ENCODE peak calls at places on chromosomes 1 and 21, in six cellular contexts. X is AG09309, T is OCI-LY7, J is endothelial cell, B is RWPE1, Y is AG10803. R is an unnamed sample.

GRCh38 chr1:10085076-10085475 is 52.3 kb downstream of the UBE4B start:
- DNase-seq in X (no peak), T (no peak), J (no peak), B (no peak), Y (no peak), R (no peak)

GRCh38 chr21:34688715-34689114 is 19.9 kb downstream of the CLIC6 start:
- DNase-seq in X (no peak), T (no peak), J (no peak), B (no peak), Y (no peak), R (no peak)

GRCh38 chr1:228993106-228993505 is 257.8 kb downstream of the RHOU start:
- DNase-seq in X (no peak), T (no peak), J (no peak), B (no peak), Y (no peak), R (no peak)

GRCh38 chr21:31222142-31222541 is 121.9 kb downstream of the TIAM1 start:
- DNase-seq in X (no peak), T (no peak), J (no peak), B (no peak), Y (peak), R (peak)

GRCh38 chr1:201584510-201584991 is 45.6 kb downstream of the NAV1 start:
- DNase-seq in X (no peak), T (no peak), J (no peak), B (no peak), Y (peak), R (peak)

GRCh38 chr1:91603409-91603808 is 102.8 kb downstream of the CDC7 start:
- DNase-seq in X (no peak), T (no peak), J (no peak), B (no peak), Y (no peak), R (no peak)

GRCh38 chr1:119372493-119373086 is 4.0 kb downstream of the HAO2 start:
- DNase-seq in X (no peak), T (peak), J (peak), B (peak), Y (peak), R (peak)

GRCh38 chr1:192170196-192170984 is 12.1 kb downstream of the RGS18 start:
- DNase-seq in X (no peak), T (no peak), J (no peak), B (no peak), Y (no peak), R (no peak)

GRCh38 chr21:36437745-36438128 is 42.2 kb downstream of the CLDN14 start:
- DNase-seq in X (peak), T (no peak), J (no peak), B (no peak), Y (peak), R (peak)

GRCh38 chr1:162177126-162177525 is 107.6 kb downstream of the NOS1AP start:
- DNase-seq in X (no peak), T (no peak), J (no peak), B (no peak), Y (no peak), R (no peak)

GRCh38 chr1:23354260-23354659 is 10.2 kb upstream of the HNRNPR start:
- DNase-seq in X (no peak), T (peak), J (no peak), B (no peak), Y (no peak), R (no peak)

GRCh38 chr1:22104865-22105437 is 37.9 kb downstream of the WNT4 start:
- DNase-seq in X (no peak), T (no peak), J (no peak), B (no peak), Y (no peak), R (no peak)

GRCh38 chr1:89908993-89909436 is 85.9 kb upstream of the ZNF326 start:
- DNase-seq in X (peak), T (no peak), J (no peak), B (peak), Y (peak), R (peak)

GRCh38 chr1:7922301-7922700 is 18.3 kb downstream of the TNFRSF9 start:
- DNase-seq in X (peak), T (no peak), J (no peak), B (no peak), Y (peak), R (peak)

GRCh38 chr1:23673086-23673813 is 18.4 kb upstream of the RPL11 start:
- DNase-seq in X (no peak), T (no peak), J (peak), B (peak), Y (peak), R (peak)

GRCh38 chr1:162035241-162035640 is 11.6 kb upstream of the OLFML2B start:
- DNase-seq in X (no peak), T (no peak), J (no peak), B (peak), Y (no peak), R (peak)

GRCh38 chr1:8903410-8903809 is 24.9 kb upstream of the ENO1 start:
- DNase-seq in X (no peak), T (no peak), J (no peak), B (no peak), Y (peak), R (peak)

GRCh38 chr21:42534901-42535378 is 21.3 kb downstream of the SLC37A1 start:
- DNase-seq in X (no peak), T (peak), J (no peak), B (no peak), Y (no peak), R (no peak)

GRCh38 chr1:183230403-183230802 is 44.3 kb downstream of the LAMC2 start:
- DNase-seq in X (no peak), T (no peak), J (no peak), B (peak), Y (peak), R (no peak)

GRCh38 chr1:206560021-206560716 is 52.1 kb downstream of the EIF2D start:
- DNase-seq in X (no peak), T (no peak), J (no peak), B (no peak), Y (no peak), R (no peak)

GRCh38 chr1:245225709-245226464 is 71.1 kb downstream of the KIF26B start:
- DNase-seq in X (no peak), T (no peak), J (no peak), B (no peak), Y (no peak), R (no peak)

GRCh38 chr1:228403231-228403631 is 3.4 kb downstream of the TRIM11 start:
- DNase-seq in X (no peak), T (no peak), J (no peak), B (no peak), Y (no peak), R (no peak)

GRCh38 chr21:37986000-37986399 is 69.7 kb upstream of the KCNJ6 start:
- DNase-seq in X (no peak), T (no peak), J (no peak), B (no peak), Y (no peak), R (no peak)

GRCh38 chr1:174408142-174408541 is 39.6 kb upstream of the GPR52 start:
- DNase-seq in X (peak), T (no peak), J (no peak), B (no peak), Y (peak), R (no peak)

GRCh38 chr21:32562426-32562825 is 22.9 kb downstream of the TCP10L start:
- DNase-seq in X (peak), T (no peak), J (peak), B (no peak), Y (peak), R (peak)
- TF ChIP-seq CTCF in X (peak), T (no peak), J (no peak), B (peak), Y (peak), R (peak)

DNA sequence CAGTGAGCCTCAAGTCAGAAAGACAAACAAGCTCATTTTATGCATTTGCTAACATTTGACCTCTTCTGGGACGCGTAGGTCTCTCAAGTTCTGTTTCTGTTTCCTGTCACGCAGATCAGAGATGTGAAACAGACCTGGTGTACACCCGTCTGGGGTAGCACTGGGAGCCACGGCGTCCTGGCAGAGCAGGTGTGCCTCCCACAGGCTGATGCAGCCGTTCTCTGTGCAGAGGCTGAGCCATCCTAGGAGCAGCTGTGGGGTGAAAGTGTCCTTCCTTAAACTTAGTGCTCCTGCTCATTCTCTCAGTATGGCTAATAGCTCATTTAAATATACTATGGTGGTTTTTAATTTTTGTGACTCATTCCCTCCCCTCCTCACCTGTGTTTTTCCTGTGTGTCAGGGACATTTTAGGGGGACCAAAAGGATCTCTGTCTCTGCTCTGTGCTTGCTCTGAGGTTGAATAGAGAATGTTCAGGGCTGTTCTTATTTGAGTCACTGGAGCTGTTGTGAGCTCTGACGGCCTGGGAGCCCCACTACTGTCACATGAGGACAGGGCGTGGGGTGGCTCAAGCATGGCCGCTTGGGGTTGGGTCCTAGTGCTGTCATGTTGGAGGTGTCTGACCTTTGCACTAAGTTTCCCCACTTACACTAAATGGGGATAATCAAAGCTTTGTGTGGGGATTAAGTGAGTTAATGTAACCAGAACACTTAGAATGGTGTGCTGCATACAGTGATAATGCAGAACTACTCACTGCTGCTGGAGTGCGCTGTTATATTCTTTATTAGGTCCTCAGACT is 43.0 kb downstream of the GALNT2 start:
- DNase-seq in X (no peak), T (peak), J (no peak), B (no peak), Y (no peak), R (no peak)
- TF ChIP-seq CTCF in X (no peak), T (peak), J (no peak), B (no peak), Y (no peak), R (no peak)

GRCh38 chr1:63777286-63777685 is 3.5 kb downstream of the ROR1 start:
- DNase-seq in X (no peak), T (no peak), J (no peak), B (no peak), Y (no peak), R (no peak)
- TF ChIP-seq CTCF in X (peak), T (peak), J (no peak), B (no peak), Y (no peak), R (peak)

DNA sequence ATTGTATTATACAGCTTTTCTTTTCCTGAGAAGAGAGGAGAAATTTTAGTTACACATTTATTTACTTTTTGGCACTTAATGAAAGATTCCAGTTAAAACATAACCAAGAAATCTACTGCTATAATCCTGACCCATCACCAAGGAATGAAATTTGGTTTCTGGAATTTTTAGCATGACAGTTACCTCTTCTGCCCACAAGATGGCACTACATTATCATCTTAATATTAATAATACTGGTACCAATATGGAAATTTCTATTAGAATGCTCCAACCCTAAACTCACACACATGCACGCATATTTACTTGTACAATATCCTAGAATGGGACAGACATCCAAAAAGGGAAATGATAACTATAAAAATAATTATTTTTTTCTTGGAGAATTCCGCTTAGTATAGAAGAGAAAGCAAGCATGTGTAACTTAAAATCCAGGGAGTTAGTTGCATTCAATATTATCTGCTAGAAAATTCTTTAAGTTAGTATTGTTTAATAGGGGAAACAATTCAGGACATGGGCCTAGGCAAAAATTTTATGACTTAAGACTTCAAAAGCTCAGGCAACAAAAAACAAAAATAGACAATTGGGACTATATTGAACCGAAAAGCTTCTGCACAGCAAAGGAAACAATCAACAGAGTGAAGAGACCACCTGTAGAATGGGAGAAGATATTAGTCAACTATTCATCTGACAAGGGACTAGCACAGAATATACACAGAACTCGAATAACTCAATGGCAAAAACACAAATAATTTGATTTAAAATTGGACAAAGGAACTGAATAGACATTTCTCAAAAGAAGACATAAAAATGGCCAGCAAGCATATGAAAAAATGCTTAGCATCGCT is 37.4 kb downstream of the MAP3K21 start:
- DNase-seq in X (no peak), T (peak), J (no peak), B (peak), Y (peak), R (peak)
- TF ChIP-seq CTCF in X (peak), T (peak), J (peak), B (peak), Y (peak), R (peak)

DNA sequence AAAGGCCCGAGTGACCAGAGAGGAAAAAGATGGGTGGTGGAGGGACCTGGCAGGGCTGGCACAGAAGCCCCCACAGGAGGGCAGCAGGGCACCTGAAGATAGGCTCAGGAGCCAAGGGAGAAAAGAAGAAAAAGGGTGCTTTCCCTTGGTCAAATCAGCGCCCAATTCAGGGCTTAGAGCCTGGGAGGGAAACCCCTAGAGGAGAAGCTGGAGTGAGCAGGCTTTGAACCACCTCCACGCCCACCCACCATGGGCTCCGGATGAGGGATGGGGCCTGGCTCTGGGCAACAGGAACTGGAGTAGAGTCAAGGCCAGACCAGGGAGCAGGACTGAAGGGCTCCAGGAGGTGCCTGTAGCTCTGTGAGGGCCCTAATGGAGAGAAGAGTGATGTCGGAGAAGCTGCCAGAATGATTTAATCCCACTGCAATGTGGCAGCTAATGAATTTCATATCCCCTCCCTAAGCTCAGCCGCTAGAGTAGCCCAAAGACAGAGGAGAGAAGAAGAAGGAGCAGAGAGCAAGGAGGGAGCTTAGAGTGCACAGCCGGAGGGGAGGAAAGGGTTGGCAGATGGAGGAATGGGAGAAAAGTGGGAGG is 12.0 kb upstream of the PRELP start:
- DNase-seq in X (no peak), T (peak), J (no peak), B (no peak), Y (peak), R (peak)
- TF ChIP-seq CTCF in X (peak), T (peak), J (no peak), B (no peak), Y (peak), R (peak)

GRCh38 chr1:15948600-15949452 is 27.1 kb downstream of the ZBTB17 start:
- DNase-seq in X (peak), T (no peak), J (no peak), B (peak), Y (peak), R (peak)
- TF ChIP-seq CTCF in X (no peak), T (no peak), J (no peak), B (no peak), Y (peak), R (no peak)

DNA sequence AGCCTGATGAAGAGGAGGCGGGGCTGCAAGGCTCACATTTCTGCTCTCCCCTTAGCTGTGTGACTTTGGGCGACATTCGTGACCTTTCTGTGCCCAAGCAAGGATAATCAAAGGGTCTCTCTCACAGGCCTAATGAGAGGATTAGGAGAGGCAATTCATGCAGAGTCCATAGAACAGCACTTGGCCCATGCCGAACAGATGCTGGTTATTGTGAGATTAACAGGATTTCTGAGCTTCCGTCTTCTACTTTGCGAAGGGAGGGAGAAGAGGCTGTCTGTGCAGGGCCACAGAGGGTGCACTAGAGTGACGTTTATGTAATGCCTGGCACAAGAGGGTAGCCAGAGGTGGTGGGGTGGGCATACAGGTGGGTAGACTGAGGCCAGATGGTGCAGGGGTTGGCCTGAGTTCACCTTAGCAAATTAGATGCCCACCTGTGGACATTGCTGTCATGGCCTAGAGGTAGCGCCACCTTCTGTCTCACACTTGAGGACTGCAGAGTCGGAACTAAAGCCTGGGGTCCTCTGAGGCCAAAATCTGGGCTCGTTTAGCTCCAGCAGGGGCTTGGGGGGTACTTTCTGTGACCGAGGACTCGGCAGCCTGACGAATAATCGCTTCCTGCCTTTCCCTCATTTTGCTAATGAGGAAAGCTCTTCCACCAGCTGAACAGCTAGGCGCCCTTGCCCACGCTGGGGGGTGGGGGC is 18.6 kb downstream of the ACTL8 start:
- DNase-seq in X (no peak), T (no peak), J (no peak), B (no peak), Y (no peak), R (no peak)
- TF ChIP-seq CTCF in X (no peak), T (peak), J (no peak), B (no peak), Y (no peak), R (no peak)

GRCh38 chr1:227260433-227260832 is 57.9 kb downstream of the CDC42BPA start:
- DNase-seq in X (no peak), T (no peak), J (no peak), B (no peak), Y (no peak), R (no peak)

GRCh38 chr1:227253065-227253464 is 65.2 kb downstream of the CDC42BPA start:
- DNase-seq in X (no peak), T (no peak), J (no peak), B (no peak), Y (no peak), R (no peak)

GRCh38 chr1:227255086-227255732 is 63.1 kb downstream of the CDC42BPA start:
- DNase-seq in X (no peak), T (no peak), J (no peak), B (no peak), Y (no peak), R (no peak)

GRCh38 chr1:227261501-227261900 is 56.8 kb downstream of the CDC42BPA start:
- DNase-seq in X (no peak), T (no peak), J (no peak), B (no peak), Y (no peak), R (no peak)

DNA sequence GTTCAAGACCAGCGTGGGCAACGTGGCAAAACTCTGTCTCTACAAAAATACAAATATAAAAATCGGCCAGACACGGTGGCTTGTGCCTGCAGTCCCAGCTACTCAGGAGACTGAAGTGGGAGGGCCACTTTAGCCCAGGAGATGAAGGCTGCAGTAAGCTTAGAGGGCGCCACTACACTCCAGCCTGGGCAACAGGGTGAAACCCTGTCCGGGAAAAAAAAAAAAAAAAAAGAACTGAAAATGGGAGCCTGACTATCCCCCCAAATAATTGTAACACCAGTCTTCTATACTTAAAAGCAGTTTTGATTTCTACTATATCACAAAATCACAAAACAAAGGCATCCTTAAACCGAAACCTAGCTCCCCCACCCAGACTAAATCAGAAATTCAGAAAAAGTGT is 60.3 kb downstream of the CDC42BPA start:
- DNase-seq in X (no peak), T (no peak), J (no peak), B (no peak), Y (no peak), R (no peak)
- TF ChIP-seq CTCF in X (peak), T (peak), J (no peak), B (no peak), Y (no peak), R (no peak)

GRCh38 chr1:13710097-13710496 is 10.1 kb downstream of the PRDM2 start:
- DNase-seq in X (no peak), T (no peak), J (no peak), B (no peak), Y (no peak), R (no peak)

DNA sequence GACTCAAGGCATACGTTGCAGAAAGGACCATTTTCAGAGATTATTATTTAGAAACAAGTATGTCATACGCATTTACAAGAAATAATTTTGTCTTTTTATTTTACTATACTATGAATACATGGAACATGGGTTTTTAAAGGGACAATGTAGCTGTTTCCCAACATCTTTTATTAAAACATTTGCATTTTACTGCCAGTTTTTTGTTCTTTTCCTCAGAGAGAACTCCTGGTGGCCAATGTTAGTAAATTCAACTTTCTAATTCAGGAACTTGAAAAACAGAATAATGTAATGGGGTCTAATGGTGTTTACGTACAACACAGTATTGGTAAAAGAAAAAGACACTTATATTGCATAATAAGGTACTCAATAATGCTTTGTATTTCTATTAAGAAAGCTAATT is 14.9 kb downstream of the PRDM2 start:
- DNase-seq in X (no peak), T (no peak), J (no peak), B (no peak), Y (peak), R (no peak)
- TF ChIP-seq CTCF in X (no peak), T (peak), J (peak), B (no peak), Y (peak), R (peak)